ENCODE peak calls at places on chromosomes 5 and 9, in nine cellular contexts. K is stomach, P is A549, Q is fibroblast of villous mesenchyme, E is HepG2, F is NB4, R is skeletal muscle cell, Y is endodermal cell, W is GM12865. B is an unnamed sample.

GRCh38 chr5:132704875-132705274 is 31.1 kb downstream of the IL4 start:
- DNase-seq in W (no peak), F (no peak), Y (no peak), Q (peak), P (peak), R (no peak), E (no peak), K (no peak), B (no peak)

GRCh38 chr9:115730845-115731244 is 422.7 kb upstream of the PAPPA start:
- DNase-seq in W (no peak), K (no peak), Q (no peak), P (no peak), R (peak), E (no peak), Y (no peak), F (no peak), B (no peak)

GRCh38 chr5:140734354-140734753 is 34.1 kb downstream of the ZMAT2 start:
- DNase-seq in Y (no peak), W (no peak), E (peak), R (no peak), P (peak), F (no peak), K (no peak), Q (peak), B (peak)

GRCh38 chr5:113296681-113297080 is 138.1 kb downstream of the TSSK1B start:
- DNase-seq in R (no peak), P (no peak), K (no peak), E (no peak), W (no peak), Y (no peak), F (no peak), Q (no peak), B (no peak)

GRCh38 chr5:73093943-73094342 is 26.4 kb upstream of the TMEM171 start:
- DNase-seq in Y (no peak), Q (peak), F (peak), W (no peak), P (peak), R (peak), K (no peak), E (no peak), B (no peak)

GRCh38 chr9:134625361-134626140 is 16.1 kb upstream of the COL5A1 start:
- DNase-seq in W (no peak), R (no peak), Q (peak), Y (peak), F (no peak), K (no peak), P (no peak), E (no peak), B (no peak)

GRCh38 chr9:101738566-101739183 is at the start of gene GRIN3A:
- DNase-seq in W (no peak), Q (no peak), Y (peak), F (no peak), E (no peak), R (no peak), K (no peak), P (peak), B (peak)

GRCh38 chr5:65981548-65981947 is 55.2 kb downstream of the ERBIN start:
- DNase-seq in K (no peak), Y (peak), P (no peak), W (no peak), Q (no peak), F (no peak), E (no peak), R (no peak), B (no peak)

GRCh38 chr5:36180556-36181350 is 28.8 kb downstream of the SKP2 start:
- DNase-seq in E (peak), Y (no peak), P (no peak), R (no peak), F (no peak), K (no peak), Q (no peak), W (no peak), B (no peak)

GRCh38 chr5:36374275-36374862 is 72.7 kb upstream of the RANBP3L start:
- DNase-seq in Y (no peak), Q (peak), W (no peak), F (no peak), E (no peak), P (no peak), K (no peak), R (peak), B (no peak)

GRCh38 chr5:151684690-151685361 is 1.9 kb downstream of the SPARC start:
- DNase-seq in W (no peak), F (peak), E (no peak), P (peak), Q (peak), Y (peak), K (no peak), R (peak), B (peak)

GRCh38 chr9:37371565-37372464 is 50.7 kb upstream of the GRHPR start:
- DNase-seq in E (no peak), R (peak), F (peak), P (no peak), Y (no peak), Q (peak), W (peak), K (no peak), B (no peak)

GRCh38 chr5:81980598-81981260 is 8.9 kb downstream of the ATG10 start:
- DNase-seq in W (no peak), R (no peak), P (no peak), Y (peak), Q (no peak), K (no peak), F (no peak), E (no peak), B (no peak)

GRCh38 chr5:77867194-77867691 is 91.1 kb upstream of the TBCA start:
- DNase-seq in E (no peak), Q (peak), W (no peak), K (no peak), F (peak), P (peak), R (no peak), Y (no peak), B (no peak)

GRCh38 chr5:55176176-55176818 is 3.3 kb upstream of the CDC20B start:
- DNase-seq in R (no peak), Y (peak), P (peak), E (peak), W (no peak), Q (peak), K (peak), F (peak), B (peak)

GRCh38 chr5:139646111-139646510 is 2.0 kb upstream of the CXXC5 start:
- DNase-seq in Q (no peak), R (no peak), F (no peak), P (no peak), Y (no peak), K (no peak), E (no peak), W (no peak), B (no peak)

GRCh38 chr5:128105203-128105602 is 21.6 kb downstream of the SLC12A2 start:
- DNase-seq in W (no peak), P (no peak), K (no peak), Y (no peak), R (no peak), F (no peak), Q (no peak), E (no peak), B (no peak)

GRCh38 chr9:3865373-3865772 is 339.6 kb upstream of the RFX3 start:
- DNase-seq in R (peak), Q (no peak), W (no peak), E (no peak), Y (no peak), P (no peak), K (no peak), F (no peak), B (no peak)

GRCh38 chr9:98796364-98797101 is at the start of gene ANKS6:
- DNase-seq in Y (peak), P (peak), R (no peak), Q (peak), E (peak), W (peak), F (peak), K (peak), B (peak)

GRCh38 chr5:88388476-88389170 is 120.0 kb upstream of the TMEM161B start:
- DNase-seq in K (no peak), F (no peak), Y (peak), Q (no peak), E (no peak), P (no peak), R (no peak), W (no peak), B (no peak)

GRCh38 chr5:55600536-55601208 is 65.9 kb upstream of the PLPP1 start:
- DNase-seq in Q (peak), W (no peak), E (no peak), K (no peak), F (peak), Y (no peak), P (peak), R (no peak), B (peak)

GRCh38 chr5:153831976-153832375 is 206.7 kb downstream of the FAM114A2 start:
- DNase-seq in K (no peak), W (peak), E (peak), F (peak), R (no peak), Y (no peak), P (peak), Q (peak), B (peak)

GRCh38 chr5:152514827-152515397 is 109.8 kb upstream of the NMUR2 start:
- DNase-seq in K (no peak), F (peak), Q (peak), W (peak), R (no peak), Y (no peak), E (peak), P (peak), B (peak)

GRCh38 chr9:133583586-133583985 is 25.6 kb downstream of the FAM163B start:
- DNase-seq in Y (no peak), K (no peak), E (no peak), R (no peak), Q (peak), W (no peak), F (no peak), P (no peak), B (no peak)

GRCh38 chr9:136481558-136481957 is 1.3 kb downstream of the SEC16A start:
- DNase-seq in F (no peak), W (no peak), Y (no peak), P (no peak), R (no peak), Q (peak), K (no peak), E (no peak), B (no peak)

GRCh38 chr5:137114529-137114928 is 384.6 kb downstream of the SPOCK1 start:
- DNase-seq in Q (peak), P (peak), K (no peak), F (no peak), Y (no peak), R (peak), W (no peak), E (no peak), B (no peak)

GRCh38 chr5:56088431-56088949 is 93.7 kb upstream of the IL6ST start:
- DNase-seq in F (no peak), W (no peak), Q (no peak), Y (no peak), P (no peak), K (no peak), E (no peak), R (no peak), B (no peak)

GRCh38 chr9:130194406-130194932 is 22.3 kb downstream of the NCS1 start:
- DNase-seq in P (no peak), W (no peak), Y (no peak), E (no peak), F (no peak), R (no peak), Q (no peak), K (no peak), B (no peak)

GRCh38 chr5:6340100-6340499 is 38.2 kb downstream of the MED10 start:
- DNase-seq in W (no peak), Y (no peak), P (no peak), K (no peak), Q (no peak), E (no peak), F (no peak), R (no peak), B (no peak)

GRCh38 chr5:73625314-73625904 is 587 bp upstream of the ARHGEF28 start:
- DNase-seq in Y (no peak), K (no peak), P (no peak), R (no peak), Q (no peak), E (no peak), F (no peak), W (peak), B (no peak)

GRCh38 chr5:7385681-7386080 is 10.3 kb upstream of the ADCY2 start:
- DNase-seq in F (no peak), K (no peak), W (no peak), Q (no peak), E (no peak), Y (no peak), R (no peak), P (no peak), B (no peak)

GRCh38 chr9:113397077-113397696 is 3.9 kb downstream of the ALAD start:
- DNase-seq in W (no peak), Y (no peak), E (no peak), P (no peak), K (no peak), F (no peak), Q (no peak), R (no peak), B (no peak)

GRCh38 chr9:93261281-93261680 is 77.3 kb downstream of the WNK2 start:
- DNase-seq in R (no peak), Q (no peak), E (no peak), K (peak), Y (peak), P (no peak), W (no peak), F (no peak), B (no peak)

DNA sequence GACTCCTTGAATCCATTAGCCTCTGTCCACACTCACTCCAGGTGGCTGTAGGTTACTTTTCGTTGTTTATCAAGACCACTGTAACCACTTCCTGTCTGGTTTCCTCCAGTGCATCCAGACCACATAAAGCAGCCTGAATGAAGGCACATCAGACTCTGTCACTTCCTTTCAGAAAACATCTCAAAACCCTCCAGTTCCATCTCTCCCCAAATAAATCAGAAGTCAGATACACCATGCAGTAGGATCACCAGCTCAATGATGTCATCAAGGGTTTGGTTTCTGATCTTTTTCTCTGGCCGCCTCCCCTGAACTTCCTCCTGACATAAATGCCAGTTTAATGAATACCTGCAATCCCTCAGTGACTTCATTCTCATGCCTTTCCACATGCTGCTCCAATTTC is 161.2 kb downstream of the ZNF462 start:
- DNase-seq in Y (no peak), Q (peak), W (peak), F (peak), P (no peak), E (no peak), R (no peak), K (no peak), B (no peak)
- H3K4me3 ChIP-seq in Y (no peak), Q (no peak), W (no peak), F (no peak), P (no peak), E (no peak), R (no peak), K (no peak), B (no peak)

GRCh38 chr9:137575382-137575724 is 3.4 kb downstream of the DPH7 start:
- DNase-seq in P (no peak), R (no peak), E (no peak), F (no peak), K (no peak), Y (no peak), W (no peak), Q (peak), B (no peak)

GRCh38 chr9:137578518-137579258 is at the start of gene DPH7:
- DNase-seq in Y (peak), K (peak), W (peak), Q (peak), E (peak), F (peak), R (peak), P (peak), B (peak)

GRCh38 chr9:137574192-137574591 is 4.5 kb downstream of the DPH7 start:
- DNase-seq in W (no peak), Y (no peak), K (no peak), R (no peak), Q (no peak), F (no peak), P (no peak), E (no peak), B (no peak)

GRCh38 chr9:137579259-137579604 is 507 bp upstream of the DPH7 start:
- DNase-seq in W (no peak), K (no peak), E (no peak), Q (no peak), Y (no peak), R (no peak), F (no peak), P (no peak), B (no peak)

DNA sequence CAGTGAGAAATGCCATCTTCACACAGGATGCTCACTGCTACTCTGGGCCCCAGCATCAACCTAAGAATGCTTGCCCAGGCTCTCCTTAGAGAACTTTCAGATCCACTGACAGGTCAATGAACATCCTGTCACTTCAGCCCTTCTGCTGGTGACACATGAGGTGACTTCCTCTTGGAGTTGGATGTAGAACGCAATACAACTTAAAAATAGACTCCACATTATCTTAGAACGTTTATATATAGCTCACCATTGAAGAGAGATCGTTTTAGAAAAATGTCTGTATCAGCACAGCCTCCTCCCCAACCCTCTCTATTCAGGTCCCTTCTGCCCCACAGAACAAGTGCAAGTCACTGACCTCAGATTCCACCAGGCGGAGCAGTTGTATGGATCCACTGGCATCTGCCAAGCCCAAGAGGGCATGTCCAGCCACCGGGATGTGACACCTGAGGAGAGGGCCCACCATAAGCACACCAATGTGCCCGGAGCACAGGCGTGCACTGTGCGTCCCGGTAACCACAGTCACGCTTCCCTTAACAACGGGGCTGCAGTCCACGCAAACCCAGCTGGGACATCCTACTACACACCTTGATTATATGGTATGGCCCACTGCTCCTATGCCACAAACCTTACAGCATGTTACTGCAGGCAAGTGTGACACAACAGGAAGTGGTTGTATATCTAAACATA is 2.9 kb downstream of the DPH7 start:
- DNase-seq in Y (no peak), F (no peak), W (peak), E (no peak), P (no peak), Q (no peak), K (no peak), R (no peak), B (no peak)
- H3K4me3 ChIP-seq in Y (no peak), F (no peak), W (no peak), E (no peak), P (no peak), Q (no peak), K (no peak), R (no peak), B (no peak)

DNA sequence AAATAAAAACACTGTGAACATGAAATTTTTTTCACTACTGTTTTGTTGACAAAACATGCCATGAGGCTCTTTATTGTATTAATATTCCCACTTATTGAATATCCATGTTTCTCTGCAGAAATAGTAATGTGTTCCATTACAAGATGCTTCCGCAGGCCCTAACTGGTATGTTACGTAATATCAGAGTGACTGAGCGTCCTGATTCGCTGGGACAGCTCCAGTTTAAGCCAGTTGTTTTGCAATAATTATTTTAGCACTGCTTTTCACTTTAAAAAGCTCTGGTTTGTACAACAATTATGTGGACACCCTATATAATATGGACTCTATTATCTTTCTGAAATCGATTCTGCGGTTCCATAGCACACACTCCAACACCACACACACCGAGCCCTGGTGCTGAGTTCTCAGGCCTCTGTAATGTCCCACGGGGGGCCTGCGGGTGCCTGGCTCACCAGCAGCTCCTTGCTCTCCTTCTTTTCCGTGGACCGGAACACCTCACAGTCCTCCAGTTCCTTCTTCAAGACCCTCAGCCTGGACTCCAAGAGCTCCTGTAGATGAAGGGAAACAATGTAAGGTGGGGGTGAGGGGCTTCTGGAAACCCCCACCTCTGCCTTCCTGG is 1.8 kb downstream of the TRIM7 start:
- DNase-seq in R (no peak), F (peak), W (no peak), Y (no peak), Q (peak), K (no peak), P (no peak), E (no peak), B (no peak)
- H3K4me3 ChIP-seq in R (no peak), F (no peak), W (no peak), Y (no peak), Q (peak), K (no peak), P (peak), E (peak), B (no peak)

GRCh38 chr5:67160985-67161384 is 35.6 kb downstream of the CD180 start:
- DNase-seq in Q (peak), Y (no peak), W (no peak), K (no peak), P (peak), E (no peak), R (peak), F (no peak), B (no peak)
- H3K4me3 ChIP-seq in Q (no peak), Y (no peak), W (no peak), K (no peak), P (no peak), E (no peak), R (no peak), F (no peak), B (no peak)